ENCODE peak calls at places on chromosomes 6 and 20, in seven cellular contexts. One of them, this sample, is unnamed.

GRCh38 chr6:160421854-160422253 is 73.7 kb downstream of the SLC22A3 start:
- DNase-seq in renal cortical epithelial cell: no peak
- DNase-seq in tibial artery: peak
- DNase-seq in SJCRH30: no peak
- DNase-seq in RWPE1: no peak
- DNase-seq in nephron progenitor cell: no peak
- DNase-seq in neural crest cell: no peak
- DNase-seq in this sample: no peak

GRCh38 chr20:58905236-58905635 is 52.7 kb downstream of the GNAS start:
- DNase-seq in neural crest cell: no peak
- DNase-seq in RWPE1: no peak
- DNase-seq in nephron progenitor cell: no peak
- DNase-seq in SJCRH30: no peak
- DNase-seq in renal cortical epithelial cell: no peak
- DNase-seq in tibial artery: no peak
- DNase-seq in this sample: no peak

GRCh38 chr20:363319-364078 is 16.6 kb downstream of the NRSN2 start:
- DNase-seq in neural crest cell: no peak
- DNase-seq in tibial artery: no peak
- DNase-seq in SJCRH30: no peak
- DNase-seq in renal cortical epithelial cell: peak
- DNase-seq in RWPE1: peak
- DNase-seq in nephron progenitor cell: no peak
- DNase-seq in this sample: peak

GRCh38 chr20:3577366-3577765 is 85.8 kb downstream of the GFRA4 start:
- DNase-seq in SJCRH30: no peak
- DNase-seq in RWPE1: no peak
- DNase-seq in renal cortical epithelial cell: no peak
- DNase-seq in tibial artery: no peak
- DNase-seq in neural crest cell: no peak
- DNase-seq in nephron progenitor cell: no peak
- DNase-seq in this sample: no peak

GRCh38 chr6:6981923-6982322 is 125.8 kb upstream of the RREB1 start:
- DNase-seq in neural crest cell: no peak
- DNase-seq in RWPE1: peak
- DNase-seq in nephron progenitor cell: no peak
- DNase-seq in tibial artery: no peak
- DNase-seq in renal cortical epithelial cell: peak
- DNase-seq in SJCRH30: no peak
- DNase-seq in this sample: no peak

GRCh38 chr6:110053395-110054240 is 75.5 kb downstream of the GPR6 start:
- DNase-seq in neural crest cell: no peak
- DNase-seq in tibial artery: no peak
- DNase-seq in RWPE1: peak
- DNase-seq in SJCRH30: peak
- DNase-seq in renal cortical epithelial cell: peak
- DNase-seq in nephron progenitor cell: peak
- DNase-seq in this sample: peak

GRCh38 chr6:90573624-90574023 is 13.2 kb downstream of the MAP3K7 start:
- DNase-seq in RWPE1: no peak
- DNase-seq in tibial artery: no peak
- DNase-seq in neural crest cell: no peak
- DNase-seq in renal cortical epithelial cell: no peak
- DNase-seq in nephron progenitor cell: no peak
- DNase-seq in SJCRH30: no peak
- DNase-seq in this sample: no peak

GRCh38 chr20:41308290-41308691 is 9.2 kb downstream of the ZHX3 start:
- DNase-seq in nephron progenitor cell: no peak
- DNase-seq in tibial artery: no peak
- DNase-seq in neural crest cell: no peak
- DNase-seq in RWPE1: peak
- DNase-seq in SJCRH30: no peak
- DNase-seq in renal cortical epithelial cell: peak
- DNase-seq in this sample: no peak

GRCh38 chr6:127972815-127973214 is 72.0 kb upstream of the THEMIS start:
- DNase-seq in neural crest cell: no peak
- DNase-seq in nephron progenitor cell: no peak
- DNase-seq in renal cortical epithelial cell: no peak
- DNase-seq in tibial artery: no peak
- DNase-seq in SJCRH30: no peak
- DNase-seq in RWPE1: no peak
- DNase-seq in this sample: no peak

GRCh38 chr6:135623979-135624378 is 126.4 kb upstream of the AHI1 start:
- DNase-seq in nephron progenitor cell: no peak
- DNase-seq in tibial artery: no peak
- DNase-seq in SJCRH30: no peak
- DNase-seq in RWPE1: no peak
- DNase-seq in neural crest cell: no peak
- DNase-seq in renal cortical epithelial cell: no peak
- DNase-seq in this sample: no peak

GRCh38 chr20:62831854-62832211 is 15.0 kb downstream of the COL9A3 start:
- DNase-seq in tibial artery: no peak
- DNase-seq in SJCRH30: peak
- DNase-seq in nephron progenitor cell: no peak
- DNase-seq in RWPE1: no peak
- DNase-seq in renal cortical epithelial cell: no peak
- DNase-seq in neural crest cell: no peak
- DNase-seq in this sample: peak

GRCh38 chr20:62405108-62405980 is 1.7 kb downstream of the CABLES2 start:
- DNase-seq in renal cortical epithelial cell: peak
- DNase-seq in neural crest cell: peak
- DNase-seq in SJCRH30: peak
- DNase-seq in RWPE1: peak
- DNase-seq in nephron progenitor cell: peak
- DNase-seq in tibial artery: peak
- DNase-seq in this sample: peak

GRCh38 chr6:42104095-42104806 is 38.2 kb downstream of the C6orf132 start:
- DNase-seq in renal cortical epithelial cell: peak
- DNase-seq in RWPE1: no peak
- DNase-seq in SJCRH30: peak
- DNase-seq in neural crest cell: peak
- DNase-seq in nephron progenitor cell: peak
- DNase-seq in tibial artery: peak
- DNase-seq in this sample: peak

GRCh38 chr20:10665027-10665561 is 8.7 kb downstream of the JAG1 start:
- DNase-seq in renal cortical epithelial cell: no peak
- DNase-seq in SJCRH30: no peak
- DNase-seq in RWPE1: peak
- DNase-seq in nephron progenitor cell: no peak
- DNase-seq in tibial artery: no peak
- DNase-seq in neural crest cell: no peak
- DNase-seq in this sample: no peak

GRCh38 chr6:137191238-137191637 is 17.8 kb upstream of the IL22RA2 start:
- DNase-seq in neural crest cell: no peak
- DNase-seq in tibial artery: no peak
- DNase-seq in SJCRH30: no peak
- DNase-seq in RWPE1: no peak
- DNase-seq in nephron progenitor cell: no peak
- DNase-seq in renal cortical epithelial cell: no peak
- DNase-seq in this sample: no peak

GRCh38 chr6:157999100-158000051 is 17.7 kb downstream of the SYNJ2 start:
- DNase-seq in RWPE1: no peak
- DNase-seq in tibial artery: no peak
- DNase-seq in renal cortical epithelial cell: no peak
- DNase-seq in neural crest cell: no peak
- DNase-seq in nephron progenitor cell: no peak
- DNase-seq in SJCRH30: no peak
- DNase-seq in this sample: no peak

GRCh38 chr20:63183422-63184146 is 32.3 kb downstream of the YTHDF1 start:
- DNase-seq in tibial artery: no peak
- DNase-seq in SJCRH30: peak
- DNase-seq in RWPE1: peak
- DNase-seq in renal cortical epithelial cell: peak
- DNase-seq in nephron progenitor cell: peak
- DNase-seq in neural crest cell: peak
- DNase-seq in this sample: peak